ENCODE peak calls at places on chromosomes 4 and X, in eight cellular contexts. Z, X, W, H, J, E, I and P are unnamed samples.

GRCh38 chrX:150842198-150842553 is 56.3 kb downstream of the CD99L2 start:
- DNase-seq in Z (no peak), X (no peak), W (no peak), H (no peak), J (no peak), E (no peak), I (no peak), P (no peak)

GRCh38 chrX:148443216-148443615 is 57.2 kb upstream of the AFF2 start:
- DNase-seq in Z (no peak), X (no peak), W (no peak), H (no peak), J (no peak), E (no peak), I (no peak), P (no peak)

GRCh38 chrX:151641564-151641963 is 53.7 kb upstream of the PRRG3 start:
- DNase-seq in Z (no peak), X (no peak), W (no peak), H (no peak), J (no peak), E (no peak), I (no peak), P (no peak)

GRCh38 chr4:129358571-129358970 is 262.6 kb downstream of the C4orf33 start:
- DNase-seq in Z (no peak), X (no peak), W (peak; percentile 49), H (peak; percentile 83), J (no peak), E (no peak), I (no peak), P (no peak)

GRCh38 chrX:109553862-109554261 is 17.2 kb downstream of the NXT2 start:
- DNase-seq in Z (no peak), X (no peak), W (no peak), H (no peak), J (no peak), E (no peak), I (no peak), P (no peak)

GRCh38 chr4:153748378-153748777 is 11.4 kb downstream of the RNF175 start:
- DNase-seq in Z (no peak), X (no peak), W (peak; percentile 87), H (peak; percentile 86), J (no peak), E (no peak), I (no peak), P (no peak)

GRCh38 chrX:73965833-73966232 is 338.1 kb upstream of the ZCCHC13 start:
- DNase-seq in Z (no peak), X (no peak), W (no peak), H (no peak), J (no peak), E (no peak), I (no peak), P (peak; percentile 35)

GRCh38 chr4:154626793-154627484 is 14.5 kb upstream of the FGG start:
- DNase-seq in Z (peak; percentile 54), X (peak; percentile 73), W (peak; percentile 51), H (peak; percentile 62), J (peak; percentile 33), E (peak; percentile 23), I (peak; percentile 87), P (peak; percentile 86)

GRCh38 chr4:1057403-1057745 is 45.9 kb downstream of the FGFRL1 start:
- DNase-seq in Z (no peak), X (no peak), W (no peak), H (no peak), J (no peak), E (no peak), I (no peak), P (no peak)

GRCh38 chr4:1598641-1599481 is 85.3 kb downstream of the FAM53A start:
- DNase-seq in Z (no peak), X (no peak), W (no peak), H (no peak), J (no peak), E (no peak), I (no peak), P (peak; percentile 55)

GRCh38 chr4:6184169-6184568 is 16.2 kb downstream of the JAKMIP1 start:
- DNase-seq in Z (no peak), X (no peak), W (no peak), H (no peak), J (no peak), E (no peak), I (no peak), P (no peak)

DNA sequence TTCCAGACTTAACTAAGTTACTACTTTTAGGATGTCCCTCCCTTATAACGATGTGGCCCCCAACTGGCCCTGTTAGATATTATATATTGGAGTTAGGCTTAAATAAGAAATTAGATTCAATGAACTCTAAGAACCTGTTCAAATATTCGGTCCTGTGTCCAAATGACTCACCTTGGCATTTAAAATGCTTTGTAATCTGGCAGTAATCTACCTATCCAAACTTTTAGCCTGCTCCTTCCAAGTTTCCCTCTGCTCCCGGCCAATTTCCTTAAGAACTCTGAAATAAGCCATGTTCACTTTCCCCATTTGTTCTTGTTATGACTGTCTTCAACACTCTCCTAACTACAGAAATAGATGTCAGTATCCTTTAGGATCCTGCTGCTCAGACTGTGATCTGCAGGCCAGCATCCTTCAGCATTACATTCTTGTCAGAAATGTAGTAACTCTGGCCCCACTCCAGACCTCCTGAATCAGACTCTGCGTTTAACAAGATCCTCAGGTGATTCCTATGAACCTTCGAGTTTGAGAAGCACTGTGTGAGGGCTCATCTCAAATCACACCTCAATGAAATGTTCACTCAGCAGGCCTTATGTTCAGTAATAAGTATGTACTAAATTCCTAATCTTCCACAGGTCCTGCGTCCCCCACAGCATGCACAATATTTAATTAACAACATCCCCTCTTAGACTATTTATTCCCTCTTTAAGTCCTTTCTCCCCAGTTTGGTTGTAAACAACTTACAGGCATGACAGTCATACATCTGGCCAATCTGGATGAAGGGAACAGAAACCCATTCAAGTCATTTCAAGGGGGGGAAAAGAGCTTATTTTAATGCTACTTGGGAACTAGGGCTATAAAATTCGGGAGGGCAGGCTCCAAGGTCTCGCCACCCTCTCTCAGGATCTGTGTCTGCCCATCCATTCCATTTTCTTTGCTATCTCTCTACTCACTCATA is 3.0 kb downstream of the ATP8A1 start:
- DNase-seq in Z (no peak), X (no peak), W (no peak), H (no peak), J (no peak), E (no peak), I (no peak), P (no peak)
- H3K4me3 ChIP-seq in Z (no peak overlapping the region), X (peak overlapping the region; percentile 92), W (no peak overlapping the region), H (no peak overlapping the region), J (no peak overlapping the region), E (no peak overlapping the region), I (no peak overlapping the region), P (no peak overlapping the region)

GRCh38 chr4:145774473-145774872 is 94.5 kb downstream of the C4orf51 start:
- DNase-seq in Z (no peak), X (no peak), W (no peak), H (no peak), J (no peak), E (no peak), I (no peak), P (no peak)

GRCh38 chr4:145775406-145775805 is 95.5 kb downstream of the C4orf51 start:
- DNase-seq in Z (no peak), X (no peak), W (no peak), H (no peak), J (no peak), E (no peak), I (no peak), P (no peak)

GRCh38 chr4:145773581-145774234 is 93.8 kb downstream of the C4orf51 start:
- DNase-seq in Z (no peak), X (no peak), W (no peak), H (no peak), J (no peak), E (no peak), I (no peak), P (no peak)

GRCh38 chr4:145779319-145779801 is 99.4 kb downstream of the C4orf51 start:
- DNase-seq in Z (no peak), X (no peak), W (no peak), H (no peak), J (no peak), E (no peak), I (no peak), P (no peak)

GRCh38 chr4:145776208-145776607 is 96.3 kb downstream of the C4orf51 start:
- DNase-seq in Z (no peak), X (no peak), W (no peak), H (no peak), J (no peak), E (no peak), I (no peak), P (no peak)
- H3K36me3 ChIP-seq in Z (no peaks in the 10 kb centered on the region), X (peaks cover 9% of the 10 kb centered on the region), W (peaks cover 22% of the 10 kb centered on the region), H (peaks cover 27% of the 10 kb centered on the region), J (peaks cover 6% of the 10 kb centered on the region), E (no peaks in the 10 kb centered on the region), I (peaks cover 44% of the 10 kb centered on the region), P (peaks cover 16% of the 10 kb centered on the region)

DNA sequence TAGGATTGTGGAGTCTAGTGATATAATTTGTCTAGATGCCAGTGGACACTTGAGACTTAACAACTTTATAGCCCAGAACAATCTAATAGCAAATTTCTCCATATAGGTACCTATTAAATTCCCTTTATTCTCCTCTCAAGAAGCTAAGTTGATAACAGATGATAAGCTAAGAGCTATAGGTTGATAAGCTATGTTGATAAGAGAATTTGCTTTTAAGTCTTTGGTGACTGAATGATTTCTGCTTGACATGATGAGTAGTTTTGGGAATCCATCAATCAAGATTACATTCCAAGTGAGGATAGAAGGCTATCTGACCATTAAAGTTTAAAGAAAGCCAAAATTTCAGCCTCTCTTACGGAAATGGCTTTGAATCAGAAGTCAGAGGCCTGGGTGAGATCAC is 131.6 kb downstream of the EMCN start:
- DNase-seq in Z (no peak), X (no peak), W (no peak), H (no peak), J (no peak), E (no peak), I (no peak), P (no peak)
- H3K27me3 ChIP-seq in Z (no peaks in the 10 kb centered on the region), X (no peaks in the 10 kb centered on the region), W (no peaks in the 10 kb centered on the region), H (no peaks in the 10 kb centered on the region), J (no peaks in the 10 kb centered on the region), E (no peaks in the 10 kb centered on the region), I (no peaks in the 10 kb centered on the region), P (no peaks in the 10 kb centered on the region)

DNA sequence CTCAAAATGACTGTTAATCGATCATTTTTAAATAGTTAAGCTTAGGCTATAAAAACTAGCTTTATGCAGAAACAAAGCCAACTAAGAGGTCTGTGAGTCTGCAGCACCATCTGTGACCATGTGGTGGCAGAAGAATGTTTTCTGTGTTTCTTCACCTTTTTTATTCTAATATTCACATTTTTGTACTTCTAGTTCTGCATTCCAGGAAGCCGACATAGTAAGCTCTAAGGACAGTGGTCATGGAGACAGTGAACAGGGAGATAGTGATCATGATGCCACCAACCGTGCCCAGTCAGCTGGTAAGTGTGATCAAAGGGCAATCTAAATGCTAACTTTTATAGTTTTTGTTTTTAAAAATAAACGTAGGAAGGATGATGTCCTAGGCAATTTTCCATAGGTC is 5.6 kb downstream of the PCDH10 start:
- DNase-seq in Z (no peak), X (no peak), W (peak; percentile 49), H (peak; percentile 78), J (no peak), E (no peak), I (peak; percentile 28), P (peak; percentile 23)
- H3K4me3 ChIP-seq in Z (no peak overlapping the region), X (no peak overlapping the region), W (no peak overlapping the region), H (no peak overlapping the region), J (no peak overlapping the region), E (no peak overlapping the region), I (no peak overlapping the region), P (no peak overlapping the region)

DNA sequence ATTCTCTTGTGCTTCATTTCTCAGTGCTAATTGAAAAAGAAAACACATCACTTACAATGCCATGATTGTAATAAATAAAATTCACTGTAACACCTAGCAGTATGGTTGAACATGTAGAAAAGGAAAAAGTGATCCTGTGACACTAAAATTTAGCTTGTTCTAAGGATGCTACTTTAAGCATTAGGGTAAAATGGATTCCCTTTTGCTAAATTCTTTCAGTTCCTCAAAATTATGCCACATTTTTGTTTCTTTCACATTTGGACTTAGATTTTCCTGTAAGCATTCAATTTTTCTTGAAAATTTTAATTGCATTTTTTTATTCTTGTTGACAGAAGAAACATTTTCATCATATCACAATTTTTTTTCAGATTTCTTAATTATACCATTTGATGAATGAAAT is 19.4 kb downstream of the TET2 start:
- DNase-seq in Z (no peak), X (no peak), W (no peak), H (no peak), J (no peak), E (no peak), I (no peak), P (no peak)
- H3K36me3 ChIP-seq in Z (no peaks in the 10 kb centered on the region), X (peaks cover 2% of the 10 kb centered on the region), W (no peaks in the 10 kb centered on the region), H (no peaks in the 10 kb centered on the region), J (no peaks in the 10 kb centered on the region), E (no peaks in the 10 kb centered on the region), I (no peaks in the 10 kb centered on the region), P (no peaks in the 10 kb centered on the region)